ENCODE peak calls at places on chromosomes 12 and 14, in four cellular contexts. W is foreskin fibroblast, G is adrenal gland, B is ovary. Q is an unnamed sample.
A peak's percentile ranks its signal among the peaks of the same experiment; 100 is the strongest.

GRCh38 chr14:99717682-99718013 is 33.5 kb downstream of the CYP46A1 start:
- DNase-seq in B (no peak), W (no peak), G (no peak), Q (no peak)

GRCh38 chr14:77707355-77707723 is 484 bp downstream of the ALKBH1 start:
- DNase-seq in W (peak; percentile 69), G (peak; percentile 58), B (no peak), Q (peak; percentile 9)

GRCh38 chr12:591167-591570 is 72.1 kb downstream of the NINJ2 start:
- DNase-seq in B (no peak), W (no peak), G (no peak), Q (no peak)

GRCh38 chr14:39230416-39230815 is 3.3 kb upstream of the MIA2 start:
- DNase-seq in W (peak; percentile 44), B (no peak), G (no peak), Q (no peak)

GRCh38 chr12:29519585-29520182 is 22.2 kb upstream of the OVCH1 start:
- DNase-seq in W (peak; percentile 73), B (no peak), G (peak; percentile 44), Q (no peak)

GRCh38 chr12:124388038-124388676 is 93.3 kb downstream of the RFLNA start:
- DNase-seq in G (no peak), B (peak; percentile 65), W (no peak), Q (no peak)

GRCh38 chr12:90938451-90938850 is 16.5 kb downstream of the CCER1 start:
- DNase-seq in B (no peak), G (no peak), W (peak; percentile 61), Q (no peak)

GRCh38 chr12:120500577-120500976 is 4.7 kb downstream of the DYNLL1 start:
- DNase-seq in G (no peak), W (peak; percentile 58), B (no peak), Q (no peak)

GRCh38 chr12:81347404-81347803 is 269.5 kb downstream of the ACSS3 start:
- DNase-seq in W (no peak), G (no peak), B (no peak), Q (no peak)

GRCh38 chr14:102558566-102558965 is 33.9 kb upstream of the RCOR1 start:
- DNase-seq in B (no peak), G (no peak), W (no peak), Q (no peak)

GRCh38 chr12:121086896-121087295 is 45.8 kb upstream of the P2RX7 start:
- DNase-seq in B (no peak), G (no peak), W (no peak), Q (no peak)

GRCh38 chr14:90720336-90720735 is 95.9 kb downstream of the TTC7B start:
- DNase-seq in G (no peak), B (no peak), W (no peak), Q (no peak)

GRCh38 chr14:47710581-47710980 is 35.2 kb upstream of the MDGA2 start:
- DNase-seq in B (no peak), W (no peak), G (no peak), Q (no peak)

GRCh38 chr14:53893374-53893773 is 63.3 kb downstream of the BMP4 start:
- DNase-seq in W (no peak), B (no peak), G (no peak), Q (no peak)

GRCh38 chr14:85088231-85088630 is 441.7 kb upstream of the FLRT2 start:
- DNase-seq in G (no peak), W (peak; percentile 33), B (no peak), Q (no peak)

DNA sequence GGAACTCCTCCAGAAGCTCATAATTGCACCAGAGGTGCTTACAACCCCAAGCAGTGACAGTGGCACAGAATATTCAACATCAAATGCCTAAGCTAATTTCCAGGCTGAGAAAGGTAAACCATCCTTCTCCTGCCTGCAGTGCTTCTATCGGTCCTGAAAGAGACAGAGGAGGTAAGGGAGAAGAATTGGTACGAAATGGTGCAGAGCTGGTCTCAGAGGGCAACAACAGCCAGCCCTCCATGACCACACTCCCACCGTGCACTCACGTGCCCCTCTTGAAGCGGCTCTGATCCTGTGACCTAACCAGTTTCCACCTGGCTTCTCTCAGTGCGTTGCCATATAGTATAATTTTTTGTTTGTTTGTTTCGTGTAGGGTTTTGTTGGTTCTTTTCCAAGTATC is 1.5 kb upstream of the ATP2A2 start:
- DNase-seq in W (no peak), G (no peak), B (no peak), Q (no peak)
- H3K4me3 ChIP-seq in W (no peak overlapping the region), G (no peak overlapping the region), B (no peak overlapping the region), Q (no peak overlapping the region)

DNA sequence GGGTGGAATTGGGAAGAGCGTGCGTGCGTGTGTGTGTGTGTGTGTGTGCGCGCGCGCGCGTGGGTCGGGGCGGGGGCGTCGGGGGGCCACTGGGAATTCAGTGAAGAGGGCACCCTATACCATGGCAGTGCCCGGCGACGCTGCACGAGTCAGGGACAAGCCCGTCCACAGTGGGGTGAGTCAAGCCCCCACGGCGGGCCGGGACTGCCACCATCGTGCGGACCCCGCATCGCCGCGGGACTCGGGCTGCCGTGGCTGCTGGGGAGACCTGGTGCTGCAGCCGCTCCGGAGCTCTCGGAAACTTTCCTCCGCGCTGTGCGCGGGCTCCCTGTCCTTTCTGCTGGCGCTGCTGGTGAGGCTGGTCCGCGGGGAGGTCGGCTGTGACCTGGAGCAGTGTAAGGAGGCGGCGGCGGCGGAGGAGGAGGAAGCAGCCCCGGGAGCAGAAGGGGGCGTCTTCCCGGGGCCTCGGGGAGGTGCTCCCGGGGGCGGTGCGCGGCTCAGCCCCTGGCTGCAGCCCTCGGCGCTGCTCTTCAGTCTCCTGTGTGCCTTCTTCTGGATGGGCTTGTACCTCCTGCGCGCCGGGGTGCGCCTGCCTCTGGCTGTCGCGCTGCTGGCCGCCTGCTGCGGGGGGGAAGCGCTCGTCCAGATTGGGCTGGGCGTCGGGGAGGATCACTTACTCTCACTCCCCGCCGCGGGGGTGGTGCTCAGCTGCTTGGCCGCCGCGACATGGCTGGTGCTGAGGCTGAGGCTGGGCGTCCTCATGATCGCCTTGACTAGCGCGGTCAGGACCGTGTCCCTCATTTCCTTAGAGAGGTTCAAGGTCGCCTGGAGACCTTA is 1.0 kb downstream of the PDE3A start:
- DNase-seq in W (peak; percentile 66), B (peak; percentile 71), G (peak; percentile 5), Q (no peak)
- TF ChIP-seq CTCF in W (no peak), B (peak; percentile 26), G (no peak), Q (peak; percentile 31)

GRCh38 chr14:97414718-97415098 is 617.5 kb downstream of the VRK1 start:
- DNase-seq in G (no peak), W (no peak), B (no peak), Q (no peak)

GRCh38 chr14:97415907-97416306 is 618.7 kb downstream of the VRK1 start:
- DNase-seq in B (no peak), G (no peak), W (no peak), Q (no peak)

GRCh38 chr14:97417331-97417730 is 620.1 kb downstream of the VRK1 start:
- DNase-seq in B (no peak), W (no peak), G (no peak), Q (no peak)

GRCh38 chr14:97416550-97416949 is 619.4 kb downstream of the VRK1 start:
- DNase-seq in W (no peak), G (no peak), B (no peak), Q (no peak)

DNA sequence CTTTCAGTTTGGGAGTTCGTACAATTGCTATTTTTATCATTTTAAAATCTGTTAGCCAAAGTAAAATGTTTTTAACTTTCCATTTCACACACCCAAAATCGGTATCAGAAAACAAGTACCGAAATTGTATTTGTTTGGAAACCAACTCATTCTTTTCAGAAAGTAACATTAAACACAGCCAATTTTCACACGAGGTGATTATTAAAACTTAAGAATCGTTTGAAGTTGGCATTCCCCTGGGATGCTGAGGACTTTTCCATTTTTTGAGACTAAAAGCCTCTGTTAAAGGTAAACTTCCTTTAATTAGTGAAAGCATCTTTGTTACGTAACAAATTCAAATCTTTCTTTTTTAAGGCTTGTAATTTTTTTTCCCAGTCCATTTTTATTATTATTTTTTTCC is 623.0 kb downstream of the VRK1 start:
- DNase-seq in W (no peak), B (no peak), G (no peak), Q (no peak)
- H3K4me3 ChIP-seq in W (no peak overlapping the region), B (no peak overlapping the region), G (no peak overlapping the region), Q (no peak overlapping the region)

GRCh38 chr12:116590561-116590960 is 31.4 kb downstream of the MAP1LC3B2 start:
- DNase-seq in G (no peak), W (peak; percentile 43), B (no peak), Q (no peak)
- TF ChIP-seq CTCF in G (no peak), W (no peak), B (no peak), Q (no peak)

DNA sequence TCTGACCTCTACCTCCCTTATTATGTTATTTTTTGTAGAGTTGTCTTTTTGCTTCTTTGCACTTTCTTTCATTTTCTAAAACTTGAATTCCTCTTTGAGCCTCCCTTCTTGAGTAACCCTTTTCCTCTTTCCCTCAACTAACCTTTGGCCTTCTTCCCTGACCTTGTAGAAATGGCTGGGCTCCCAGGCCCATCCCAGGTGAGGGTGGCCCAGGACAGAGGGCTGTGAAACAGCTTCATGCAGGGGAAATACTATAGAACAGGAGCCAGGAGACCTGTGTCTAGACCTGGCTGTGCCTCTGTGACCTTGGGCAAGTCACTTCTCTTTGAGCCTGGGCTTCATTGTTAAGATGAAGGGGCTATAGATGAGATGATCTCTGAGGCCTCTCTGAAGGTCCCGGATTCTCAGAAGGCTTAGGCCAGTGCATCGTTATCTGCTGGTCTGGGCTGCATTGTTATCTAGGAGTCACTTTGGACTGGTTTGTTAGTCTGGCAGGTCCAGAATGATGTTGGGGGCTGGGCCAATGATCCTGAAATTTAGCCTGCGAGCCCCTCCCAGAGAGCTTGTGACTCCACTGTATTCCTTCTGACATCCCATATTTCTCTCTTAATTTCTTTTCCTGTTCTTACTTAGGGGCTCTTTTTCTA is 2.2 kb downstream of the ATN1 start:
- DNase-seq in B (no peak), W (no peak), G (no peak), Q (no peak)
- H3K4me3 ChIP-seq in B (peak overlapping the region; percentile 74), W (peak overlapping the region; percentile 80), G (peak overlapping the region; percentile 91), Q (peak overlapping the region; percentile 83)

GRCh38 chr14:32246751-32247150 is 43.7 kb upstream of the RNU6-8 start:
- DNase-seq in W (no peak), G (no peak), B (no peak), Q (no peak)

GRCh38 chr14:32249780-32250179 is 46.7 kb upstream of the RNU6-8 start:
- DNase-seq in G (no peak), W (no peak), B (no peak), Q (no peak)

DNA sequence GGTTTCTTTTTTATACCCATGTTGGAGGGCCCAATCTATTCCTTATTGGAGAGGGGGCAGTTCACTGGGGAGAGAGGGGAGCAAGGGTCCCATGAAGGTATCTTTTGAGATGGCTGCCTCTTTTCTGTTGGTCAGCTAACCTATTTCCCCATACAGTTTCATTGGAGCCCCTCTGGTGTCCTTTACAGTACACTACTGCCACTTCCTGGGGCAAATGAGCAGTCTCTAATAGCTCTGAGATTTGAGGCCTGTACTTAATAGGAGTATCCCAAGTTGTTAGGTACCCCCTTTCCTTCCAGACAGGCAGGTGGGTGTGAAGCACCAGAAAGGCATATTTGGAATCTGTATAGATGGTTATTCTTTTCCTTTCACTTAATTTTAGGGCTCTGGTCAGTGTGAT is 41.3 kb upstream of the RNU6-8 start:
- DNase-seq in G (no peak), W (peak; percentile 42), B (no peak), Q (no peak)
- TF ChIP-seq CTCF in G (no peak), W (peak; percentile 41), B (no peak), Q (peak; percentile 37)

GRCh38 chr14:67186369-67186768 is 2.9 kb upstream of the GARIN2 start:
- DNase-seq in W (no peak), G (no peak), B (no peak), Q (no peak)
- H3K4me3 ChIP-seq in W (no peak overlapping the region), G (no peak overlapping the region), B (no peak overlapping the region), Q (no peak overlapping the region)

Q was measured in AG04449.